ENCODE peak calls at places on chromosomes 3 and 15, in seven cellular contexts. Q is M059J; I is aorta; C is OCI-LY7; M is stimulated activated CD8-positive, alpha-beta memory T cell treated with anti-CD3 and anti-CD28 coated beads, Interleukin-7, amount 100 ng/mL, for 1 hour; T is kidney tubule cell; K is astrocyte of the spinal cord. N is an unnamed sample.

GRCh38 chr15:42759093-42759492 is 22.2 kb upstream of the CDAN1 start:
- DNase-seq in Q (no peak), I (no peak), C (no peak), M (no peak), T (no peak), K (no peak), N (no peak)

GRCh38 chr15:90855139-90855538 is 13.2 kb upstream of the FURIN start:
- DNase-seq in Q (no peak), I (no peak), C (no peak), M (no peak), T (no peak), K (no peak), N (no peak)

GRCh38 chr3:61964566-61964965 is 403.2 kb downstream of the PTPRG start:
- DNase-seq in Q (peak), I (no peak), C (no peak), M (no peak), T (peak), K (no peak), N (no peak)

GRCh38 chr15:78007211-78007956 is 70.1 kb downstream of the TBC1D2B start:
- DNase-seq in Q (no peak), I (no peak), C (no peak), M (no peak), T (no peak), K (no peak), N (no peak)

GRCh38 chr3:104133630-104134029 is 1233.1 kb upstream of the ALCAM start:
- DNase-seq in Q (peak), I (no peak), C (no peak), M (no peak), T (no peak), K (no peak), N (no peak)

GRCh38 chr3:42991369-42992315 is 12.5 kb downstream of the GASK1A start:
- DNase-seq in Q (no peak), I (no peak), C (no peak), M (no peak), T (no peak), K (no peak), N (no peak)

GRCh38 chr15:92733934-92734521 is 78.5 kb upstream of the FAM174B start:
- DNase-seq in Q (peak), I (no peak), C (no peak), M (no peak), T (peak), K (peak), N (peak)

GRCh38 chr15:39171944-39172368 is 408.9 kb upstream of the THBS1 start:
- DNase-seq in Q (peak), I (peak), C (no peak), M (no peak), T (peak), K (peak), N (peak)

GRCh38 chr3:152737021-152737908 is 97.7 kb upstream of the P2RY1 start:
- DNase-seq in Q (peak), I (no peak), C (no peak), M (no peak), T (peak), K (peak), N (no peak)

GRCh38 chr3:135083179-135083578 is 288.1 kb downstream of the EPHB1 start:
- DNase-seq in Q (no peak), I (no peak), C (no peak), M (no peak), T (no peak), K (no peak), N (no peak)

GRCh38 chr3:177145402-177145801 is 51.9 kb downstream of the TBL1XR1 start:
- DNase-seq in Q (no peak), I (no peak), C (peak), M (no peak), T (no peak), K (no peak), N (no peak)

GRCh38 chr15:31344266-31344665 is 17.6 kb downstream of the KLF13 start:
- DNase-seq in Q (no peak), I (no peak), C (no peak), M (no peak), T (no peak), K (no peak), N (no peak)

GRCh38 chr3:142180761-142181362 is 31.5 kb upstream of the TFDP2 start:
- DNase-seq in Q (peak), I (no peak), C (peak), M (no peak), T (peak), K (peak), N (peak)

GRCh38 chr3:118628704-118629341 is 405.8 kb downstream of the IGSF11 start:
- DNase-seq in Q (peak), I (no peak), C (peak), M (no peak), T (peak), K (peak), N (peak)

GRCh38 chr15:35308802-35309201 is 223.7 kb upstream of the NANOGP8 start:
- DNase-seq in Q (peak), I (no peak), C (no peak), M (no peak), T (no peak), K (peak), N (no peak)

N was measured in kidney glomerular epithelial cell.